ENCODE peak calls at places on chromosomes 13 and 19, in six cellular contexts. One of them, this sample, is unnamed. For H3K9me3 and H3K4me1, the result is how much of the 10 kb centered on the place peaks cover.

GRCh38 chr19:12331211-12331941 is 2.1 kb downstream of the ZNF563 start:
- DNase-seq in mucosa of descending colon: no peak
- DNase-seq in neural progenitor cell: peak
- DNase-seq in lower lobe of right lung: no peak
- DNase-seq in IMR-90: no peak
- DNase-seq in K562: no peak
- DNase-seq in this sample: peak

GRCh38 chr13:28394422-28394821 is 100.5 kb downstream of the FLT1 start:
- DNase-seq in mucosa of descending colon: no peak
- DNase-seq in neural progenitor cell: no peak
- DNase-seq in lower lobe of right lung: no peak
- DNase-seq in IMR-90: peak
- DNase-seq in K562: no peak
- DNase-seq in this sample: no peak

GRCh38 chr19:45498411-45499195 is at the start of gene PPM1N:
- DNase-seq in mucosa of descending colon: peak
- DNase-seq in neural progenitor cell: peak
- DNase-seq in lower lobe of right lung: no peak
- DNase-seq in IMR-90: peak
- DNase-seq in K562: peak
- DNase-seq in this sample: peak

GRCh38 chr19:32910874-32911273 is 41.3 kb upstream of the SLC7A9 start:
- DNase-seq in mucosa of descending colon: no peak
- DNase-seq in neural progenitor cell: no peak
- DNase-seq in lower lobe of right lung: no peak
- DNase-seq in IMR-90: peak
- DNase-seq in K562: no peak
- DNase-seq in this sample: no peak

GRCh38 chr19:10946964-10947657 is 13.7 kb upstream of the SMARCA4 start:
- DNase-seq in mucosa of descending colon: no peak
- DNase-seq in neural progenitor cell: no peak
- DNase-seq in lower lobe of right lung: no peak
- DNase-seq in IMR-90: peak
- DNase-seq in K562: no peak
- DNase-seq in this sample: no peak

GRCh38 chr19:31285744-31286143 is 63.5 kb downstream of the TSHZ3 start:
- DNase-seq in mucosa of descending colon: no peak
- DNase-seq in neural progenitor cell: peak
- DNase-seq in lower lobe of right lung: no peak
- DNase-seq in IMR-90: peak
- DNase-seq in K562: no peak
- DNase-seq in this sample: no peak

GRCh38 chr13:105821337-105821736 is 714.1 kb downstream of the EFNB2 start:
- DNase-seq in mucosa of descending colon: no peak
- DNase-seq in neural progenitor cell: no peak
- DNase-seq in lower lobe of right lung: no peak
- DNase-seq in IMR-90: no peak
- DNase-seq in K562: no peak
- DNase-seq in this sample: no peak

GRCh38 chr19:48741222-48741999 is 1.0 kb upstream of the RASIP1 start:
- DNase-seq in mucosa of descending colon: peak
- DNase-seq in neural progenitor cell: peak
- DNase-seq in lower lobe of right lung: no peak
- DNase-seq in IMR-90: no peak
- DNase-seq in K562: peak
- DNase-seq in this sample: no peak

GRCh38 chr13:67278230-67278629 is 48.1 kb upstream of the PCDH9 start:
- DNase-seq in mucosa of descending colon: no peak
- DNase-seq in neural progenitor cell: no peak
- DNase-seq in lower lobe of right lung: no peak
- DNase-seq in IMR-90: peak
- DNase-seq in K562: no peak
- DNase-seq in this sample: no peak

GRCh38 chr19:50705422-50706019 is 14.1 kb downstream of the SHANK1 start:
- DNase-seq in mucosa of descending colon: no peak
- DNase-seq in neural progenitor cell: peak
- DNase-seq in lower lobe of right lung: no peak
- DNase-seq in IMR-90: peak
- DNase-seq in K562: peak
- DNase-seq in this sample: peak

GRCh38 chr19:34308381-34309367 is 54.3 kb downstream of the GARRE1 start:
- DNase-seq in mucosa of descending colon: no peak
- DNase-seq in neural progenitor cell: no peak
- DNase-seq in lower lobe of right lung: no peak
- DNase-seq in IMR-90: no peak
- DNase-seq in K562: no peak
- DNase-seq in this sample: no peak

GRCh38 chr13:66492479-66492878 is 737.7 kb downstream of the PCDH9 start:
- DNase-seq in mucosa of descending colon: no peak
- DNase-seq in neural progenitor cell: peak
- DNase-seq in lower lobe of right lung: no peak
- DNase-seq in IMR-90: no peak
- DNase-seq in K562: no peak
- DNase-seq in this sample: peak

GRCh38 chr13:94323746-94324408 is 155.6 kb downstream of the DCT start:
- DNase-seq in mucosa of descending colon: no peak
- DNase-seq in neural progenitor cell: no peak
- DNase-seq in lower lobe of right lung: no peak
- DNase-seq in IMR-90: no peak
- DNase-seq in K562: no peak
- DNase-seq in this sample: no peak

GRCh38 chr19:42121666-42122069 is 10.6 kb downstream of the POU2F2 start:
- DNase-seq in mucosa of descending colon: peak
- DNase-seq in neural progenitor cell: no peak
- DNase-seq in lower lobe of right lung: peak
- DNase-seq in IMR-90: peak
- DNase-seq in K562: no peak
- DNase-seq in this sample: no peak

GRCh38 chr13:32587774-32588165 is 1.5 kb downstream of the PDS5B start:
- DNase-seq in mucosa of descending colon: no peak
- DNase-seq in neural progenitor cell: no peak
- DNase-seq in lower lobe of right lung: no peak
- DNase-seq in IMR-90: peak
- DNase-seq in K562: no peak
- DNase-seq in this sample: no peak

GRCh38 chr13:53136554-53136953 is 107.9 kb downstream of the OLFM4 start:
- DNase-seq in mucosa of descending colon: no peak
- DNase-seq in neural progenitor cell: no peak
- DNase-seq in lower lobe of right lung: no peak
- DNase-seq in IMR-90: no peak
- DNase-seq in K562: no peak
- DNase-seq in this sample: no peak

GRCh38 chr19:34253711-34254551 is 423 bp upstream of the GARRE1 start:
- DNase-seq in mucosa of descending colon: peak
- DNase-seq in neural progenitor cell: peak
- DNase-seq in lower lobe of right lung: peak
- DNase-seq in IMR-90: peak
- DNase-seq in K562: no peak
- DNase-seq in this sample: peak

GRCh38 chr13:30256713-30257432 is 50.5 kb downstream of the KATNAL1 start:
- DNase-seq in mucosa of descending colon: no peak
- DNase-seq in neural progenitor cell: no peak
- DNase-seq in lower lobe of right lung: no peak
- DNase-seq in IMR-90: no peak
- DNase-seq in K562: no peak
- DNase-seq in this sample: peak

GRCh38 chr19:29623726-29624488 is 17.8 kb downstream of the POP4 start:
- DNase-seq in mucosa of descending colon: no peak
- DNase-seq in neural progenitor cell: no peak
- DNase-seq in lower lobe of right lung: peak
- DNase-seq in IMR-90: no peak
- DNase-seq in K562: peak
- DNase-seq in this sample: no peak

GRCh38 chr19:19203012-19203856 is at the start of gene NR2C2AP:
- DNase-seq in mucosa of descending colon: peak
- DNase-seq in neural progenitor cell: peak
- DNase-seq in lower lobe of right lung: peak
- DNase-seq in IMR-90: peak
- DNase-seq in K562: peak
- DNase-seq in this sample: peak

GRCh38 chr13:97018029-97018819 is 23.9 kb upstream of the OXGR1 start:
- DNase-seq in mucosa of descending colon: no peak
- DNase-seq in neural progenitor cell: peak
- DNase-seq in lower lobe of right lung: no peak
- DNase-seq in IMR-90: peak
- DNase-seq in K562: peak
- DNase-seq in this sample: peak

GRCh38 chr13:26749285-26749684 is 11.3 kb downstream of the GPR12 start:
- DNase-seq in mucosa of descending colon: no peak
- DNase-seq in neural progenitor cell: no peak
- DNase-seq in lower lobe of right lung: no peak
- DNase-seq in IMR-90: no peak
- DNase-seq in K562: peak
- DNase-seq in this sample: no peak

GRCh38 chr19:48844472-48844871 is 8.2 kb upstream of the HSD17B14 start:
- DNase-seq in mucosa of descending colon: no peak
- DNase-seq in neural progenitor cell: peak
- DNase-seq in lower lobe of right lung: no peak
- DNase-seq in IMR-90: peak
- DNase-seq in K562: peak
- DNase-seq in this sample: no peak

GRCh38 chr19:38743394-38744297 is 628 bp downstream of the CAPN12 start:
- DNase-seq in mucosa of descending colon: no peak
- DNase-seq in neural progenitor cell: no peak
- DNase-seq in lower lobe of right lung: peak
- DNase-seq in IMR-90: no peak
- DNase-seq in K562: no peak
- DNase-seq in this sample: peak
- H3K9me3 ChIP-seq in mucosa of descending colon: under half
- H3K9me3 ChIP-seq in neural progenitor cell: under half
- H3K9me3 ChIP-seq in lower lobe of right lung: under half
- H3K9me3 ChIP-seq in IMR-90: under half
- H3K9me3 ChIP-seq in K562: under half
- H3K9me3 ChIP-seq in this sample: under half

DNA sequence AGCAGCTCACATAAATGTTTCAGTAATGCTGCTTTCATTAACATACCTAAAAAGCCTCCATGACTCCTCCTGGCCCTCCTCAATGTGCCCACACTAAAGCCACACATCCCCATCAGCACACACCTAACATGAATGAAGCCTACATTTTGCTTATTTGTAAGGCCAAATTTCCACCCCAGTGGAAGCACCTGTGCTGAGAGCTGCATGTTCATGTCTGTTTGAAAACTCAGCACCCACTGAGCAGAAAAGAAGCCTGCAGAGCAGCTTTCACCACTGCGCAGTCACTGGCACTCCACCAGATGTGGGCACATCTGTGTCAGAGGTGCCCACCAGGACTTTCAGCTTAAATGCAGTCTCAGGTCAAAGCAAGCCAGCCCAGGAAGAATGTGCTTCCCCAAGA is 93.5 kb downstream of the FOXO1 start:
- DNase-seq in mucosa of descending colon: no peak
- DNase-seq in neural progenitor cell: no peak
- DNase-seq in lower lobe of right lung: no peak
- DNase-seq in IMR-90: no peak
- DNase-seq in K562: no peak
- DNase-seq in this sample: no peak
- H3K4me1 ChIP-seq in mucosa of descending colon: under half
- H3K4me1 ChIP-seq in neural progenitor cell: under half
- H3K4me1 ChIP-seq in lower lobe of right lung: under half
- H3K4me1 ChIP-seq in IMR-90: under half
- H3K4me1 ChIP-seq in K562: under half
- H3K4me1 ChIP-seq in this sample: under half

GRCh38 chr19:6935069-6935468 is 47.7 kb downstream of the ADGRE1 start:
- DNase-seq in mucosa of descending colon: no peak
- DNase-seq in neural progenitor cell: no peak
- DNase-seq in lower lobe of right lung: no peak
- DNase-seq in IMR-90: no peak
- DNase-seq in K562: no peak
- DNase-seq in this sample: no peak
- H3K9me3 ChIP-seq in mucosa of descending colon: under half
- H3K9me3 ChIP-seq in neural progenitor cell: under half
- H3K9me3 ChIP-seq in lower lobe of right lung: under half
- H3K9me3 ChIP-seq in IMR-90: under half
- H3K9me3 ChIP-seq in K562: under half
- H3K9me3 ChIP-seq in this sample: under half

GRCh38 chr19:47005164-47005641 is 14.4 kb upstream of the NPAS1 start:
- DNase-seq in mucosa of descending colon: no peak
- DNase-seq in neural progenitor cell: no peak
- DNase-seq in lower lobe of right lung: no peak
- DNase-seq in IMR-90: no peak
- DNase-seq in K562: peak
- DNase-seq in this sample: no peak

GRCh38 chr19:47003611-47003935 is 16.1 kb upstream of the NPAS1 start:
- DNase-seq in mucosa of descending colon: no peak
- DNase-seq in neural progenitor cell: no peak
- DNase-seq in lower lobe of right lung: no peak
- DNase-seq in IMR-90: peak
- DNase-seq in K562: no peak
- DNase-seq in this sample: no peak

GRCh38 chr19:47004012-47004465 is 15.6 kb upstream of the NPAS1 start:
- DNase-seq in mucosa of descending colon: no peak
- DNase-seq in neural progenitor cell: no peak
- DNase-seq in lower lobe of right lung: no peak
- DNase-seq in IMR-90: no peak
- DNase-seq in K562: peak
- DNase-seq in this sample: no peak

GRCh38 chr19:47006496-47006895 is 13.1 kb upstream of the NPAS1 start:
- DNase-seq in mucosa of descending colon: no peak
- DNase-seq in neural progenitor cell: no peak
- DNase-seq in lower lobe of right lung: no peak
- DNase-seq in IMR-90: no peak
- DNase-seq in K562: no peak
- DNase-seq in this sample: no peak

GRCh38 chr19:47005873-47006272 is 13.8 kb upstream of the NPAS1 start:
- DNase-seq in mucosa of descending colon: no peak
- DNase-seq in neural progenitor cell: no peak
- DNase-seq in lower lobe of right lung: no peak
- DNase-seq in IMR-90: no peak
- DNase-seq in K562: no peak
- DNase-seq in this sample: no peak
- H3K4me1 ChIP-seq in mucosa of descending colon: under half
- H3K4me1 ChIP-seq in neural progenitor cell: under half
- H3K4me1 ChIP-seq in lower lobe of right lung: under half
- H3K4me1 ChIP-seq in IMR-90: under half
- H3K4me1 ChIP-seq in K562: under half
- H3K4me1 ChIP-seq in this sample: under half

GRCh38 chr19:14162871-14163297 is 26.5 kb upstream of the ASF1B start:
- DNase-seq in mucosa of descending colon: no peak
- DNase-seq in neural progenitor cell: no peak
- DNase-seq in lower lobe of right lung: no peak
- DNase-seq in IMR-90: no peak
- DNase-seq in K562: no peak
- DNase-seq in this sample: no peak

GRCh38 chr19:14158276-14159023 is 22.1 kb upstream of the ASF1B start:
- DNase-seq in mucosa of descending colon: no peak
- DNase-seq in neural progenitor cell: no peak
- DNase-seq in lower lobe of right lung: no peak
- DNase-seq in IMR-90: no peak
- DNase-seq in K562: no peak
- DNase-seq in this sample: no peak

GRCh38 chr19:14161305-14161704 is 24.9 kb upstream of the ASF1B start:
- DNase-seq in mucosa of descending colon: no peak
- DNase-seq in neural progenitor cell: no peak
- DNase-seq in lower lobe of right lung: no peak
- DNase-seq in IMR-90: no peak
- DNase-seq in K562: no peak
- DNase-seq in this sample: no peak

GRCh38 chr19:14159059-14159458 is 22.7 kb upstream of the ASF1B start:
- DNase-seq in mucosa of descending colon: no peak
- DNase-seq in neural progenitor cell: no peak
- DNase-seq in lower lobe of right lung: no peak
- DNase-seq in IMR-90: no peak
- DNase-seq in K562: no peak
- DNase-seq in this sample: no peak

GRCh38 chr19:14160017-14160703 is 23.8 kb upstream of the ASF1B start:
- DNase-seq in mucosa of descending colon: no peak
- DNase-seq in neural progenitor cell: no peak
- DNase-seq in lower lobe of right lung: no peak
- DNase-seq in IMR-90: no peak
- DNase-seq in K562: no peak
- DNase-seq in this sample: no peak
- H3K9me3 ChIP-seq in mucosa of descending colon: under half
- H3K9me3 ChIP-seq in neural progenitor cell: under half
- H3K9me3 ChIP-seq in lower lobe of right lung: under half
- H3K9me3 ChIP-seq in IMR-90: under half
- H3K9me3 ChIP-seq in K562: under half
- H3K9me3 ChIP-seq in this sample: under half